ENCODE peak calls at places on chromosomes 5 and 9, in six cellular contexts. One of them, this sample, is unnamed.

GRCh38 chr5:10601246-10602030 is 37.6 kb downstream of the ANKRD33B start:
- DNase-seq in AG20443: peak; percentile 84
- DNase-seq in T-helper 2 cell: no peak
- DNase-seq in heart left ventricle: peak; percentile 88
- DNase-seq in stimulated activated CD8-positive, alpha-beta memory T cell treated with anti-CD3 and anti-CD28 coated beads, Interleukin-4, amount 100 ng/mL, for 24 hours: no peak
- DNase-seq in upper lobe of right lung: peak; percentile 77
- DNase-seq in this sample: no peak

GRCh38 chr9:125996671-125997509 is 249.7 kb downstream of the PBX3 start:
- DNase-seq in AG20443: no peak
- DNase-seq in T-helper 2 cell: no peak
- DNase-seq in heart left ventricle: no peak
- DNase-seq in stimulated activated CD8-positive, alpha-beta memory T cell treated with anti-CD3 and anti-CD28 coated beads, Interleukin-4, amount 100 ng/mL, for 24 hours: no peak
- DNase-seq in upper lobe of right lung: peak; percentile 54
- DNase-seq in this sample: no peak

GRCh38 chr5:173480896-173481295 is 135.6 kb downstream of the BOD1 start:
- DNase-seq in AG20443: no peak
- DNase-seq in T-helper 2 cell: no peak
- DNase-seq in heart left ventricle: no peak
- DNase-seq in stimulated activated CD8-positive, alpha-beta memory T cell treated with anti-CD3 and anti-CD28 coated beads, Interleukin-4, amount 100 ng/mL, for 24 hours: no peak
- DNase-seq in upper lobe of right lung: no peak
- DNase-seq in this sample: no peak

GRCh38 chr9:36772449-36773370 is 200.0 kb downstream of the MELK start:
- DNase-seq in AG20443: no peak
- DNase-seq in T-helper 2 cell: no peak
- DNase-seq in heart left ventricle: no peak
- DNase-seq in stimulated activated CD8-positive, alpha-beta memory T cell treated with anti-CD3 and anti-CD28 coated beads, Interleukin-4, amount 100 ng/mL, for 24 hours: no peak
- DNase-seq in upper lobe of right lung: no peak
- DNase-seq in this sample: no peak

GRCh38 chr9:88998506-88998905 is 7.2 kb downstream of the S1PR3 start:
- DNase-seq in AG20443: no peak
- DNase-seq in T-helper 2 cell: no peak
- DNase-seq in heart left ventricle: no peak
- DNase-seq in stimulated activated CD8-positive, alpha-beta memory T cell treated with anti-CD3 and anti-CD28 coated beads, Interleukin-4, amount 100 ng/mL, for 24 hours: no peak
- DNase-seq in upper lobe of right lung: no peak
- DNase-seq in this sample: no peak

GRCh38 chr9:116391306-116391900 is 237.8 kb downstream of the PAPPA start:
- DNase-seq in AG20443: peak; percentile 78
- DNase-seq in T-helper 2 cell: no peak
- DNase-seq in heart left ventricle: no peak
- DNase-seq in stimulated activated CD8-positive, alpha-beta memory T cell treated with anti-CD3 and anti-CD28 coated beads, Interleukin-4, amount 100 ng/mL, for 24 hours: no peak
- DNase-seq in upper lobe of right lung: no peak
- DNase-seq in this sample: no peak

GRCh38 chr9:5621327-5621726 is 7.6 kb upstream of the RIC1 start:
- DNase-seq in AG20443: no peak
- DNase-seq in T-helper 2 cell: no peak
- DNase-seq in heart left ventricle: no peak
- DNase-seq in stimulated activated CD8-positive, alpha-beta memory T cell treated with anti-CD3 and anti-CD28 coated beads, Interleukin-4, amount 100 ng/mL, for 24 hours: no peak
- DNase-seq in upper lobe of right lung: no peak
- DNase-seq in this sample: no peak

GRCh38 chr5:179731791-179732411 is 721 bp upstream of the MAML1 start:
- DNase-seq in AG20443: no peak
- DNase-seq in T-helper 2 cell: no peak
- DNase-seq in heart left ventricle: no peak
- DNase-seq in stimulated activated CD8-positive, alpha-beta memory T cell treated with anti-CD3 and anti-CD28 coated beads, Interleukin-4, amount 100 ng/mL, for 24 hours: peak; percentile 9
- DNase-seq in upper lobe of right lung: peak; percentile 68
- DNase-seq in this sample: peak; percentile 86

GRCh38 chr5:169905017-169905416 is 75.3 kb downstream of the INSYN2B start:
- DNase-seq in AG20443: no peak
- DNase-seq in T-helper 2 cell: no peak
- DNase-seq in heart left ventricle: no peak
- DNase-seq in stimulated activated CD8-positive, alpha-beta memory T cell treated with anti-CD3 and anti-CD28 coated beads, Interleukin-4, amount 100 ng/mL, for 24 hours: no peak
- DNase-seq in upper lobe of right lung: no peak
- DNase-seq in this sample: no peak

GRCh38 chr5:68698025-68698940 is 395.5 kb upstream of the SLC30A5 start:
- DNase-seq in AG20443: no peak
- DNase-seq in T-helper 2 cell: no peak
- DNase-seq in heart left ventricle: no peak
- DNase-seq in stimulated activated CD8-positive, alpha-beta memory T cell treated with anti-CD3 and anti-CD28 coated beads, Interleukin-4, amount 100 ng/mL, for 24 hours: no peak
- DNase-seq in upper lobe of right lung: no peak
- DNase-seq in this sample: no peak

This sample was measured in spleen.